ENCODE peak calls at places on chromosomes 16 and 17, in seven cellular contexts. H, D, T, A, W, C and R are unnamed samples.

GRCh38 chr17:48578616-48579560 is 738 bp upstream of the HOXB4 start:
- DNase-seq in D (peak; percentile 55), T (no peak), A (peak; percentile 51), W (no peak), C (peak; percentile 58), H (no peak), R (no peak)

GRCh38 chr16:30903596-30903995 is 7.2 kb downstream of the CTF1 start:
- DNase-seq in A (no peak), H (no peak), W (no peak), C (no peak), T (no peak), D (no peak), R (no peak)

GRCh38 chr16:85251225-85251760 is 139.0 kb upstream of the CIBAR2 start:
- DNase-seq in W (no peak), D (no peak), C (no peak), T (no peak), A (no peak), H (no peak), R (no peak)

GRCh38 chr16:28569011-28569410 is 15.3 kb downstream of the SGF29 start:
- DNase-seq in A (no peak), T (no peak), H (no peak), D (no peak), W (no peak), C (no peak), R (no peak)

GRCh38 chr16:66508914-66509496 is 40.9 kb downstream of the TK2 start:
- DNase-seq in A (no peak), D (no peak), H (no peak), W (no peak), C (no peak), T (no peak), R (no peak)

GRCh38 chr16:59463776-59464175 is 729.7 kb upstream of the GOT2 start:
- DNase-seq in W (no peak), A (no peak), H (no peak), C (no peak), D (no peak), T (no peak), R (no peak)

GRCh38 chr17:82745524-82745923 is 6.3 kb upstream of the TBCD start:
- DNase-seq in D (no peak), C (no peak), T (no peak), A (no peak), H (no peak), W (no peak), R (no peak)

GRCh38 chr17:32287804-32288511 is 22.3 kb downstream of the RHBDL3 start:
- DNase-seq in T (no peak), W (no peak), A (no peak), H (no peak), C (no peak), D (no peak), R (no peak)

GRCh38 chr16:87457724-87458423 is 35.0 kb downstream of the ZCCHC14 start:
- DNase-seq in H (no peak), C (no peak), D (no peak), T (peak; percentile 10), W (no peak), A (peak; percentile 99), R (no peak)

GRCh38 chr16:3127745-3128144 is 7.1 kb upstream of the ZNF213 start:
- DNase-seq in A (no peak), C (no peak), D (no peak), T (no peak), W (no peak), H (no peak), R (no peak)

GRCh38 chr16:23948949-23949392 is 113.2 kb downstream of the PRKCB start:
- DNase-seq in H (no peak), A (no peak), C (no peak), D (no peak), W (no peak), T (no peak), R (no peak)

GRCh38 chr17:15083225-15083624 is 181.9 kb downstream of the PMP22 start:
- DNase-seq in H (no peak), W (no peak), A (no peak), C (no peak), T (no peak), D (peak; percentile 21), R (no peak)

GRCh38 chr17:67666028-67666427 is 51.7 kb upstream of the NOL11 start:
- DNase-seq in T (no peak), D (no peak), W (no peak), H (no peak), A (no peak), C (no peak), R (no peak)

GRCh38 chr17:75109047-75109406 is 742 bp upstream of the ARMC7 start:
- DNase-seq in C (peak; percentile 28), W (no peak), H (no peak), A (no peak), D (peak; percentile 29), T (no peak), R (no peak)

GRCh38 chr17:51298508-51299371 is 38.4 kb downstream of the UTP18 start:
- DNase-seq in T (peak; percentile 18), A (peak; percentile 32), W (peak; percentile 50), C (no peak), H (no peak), D (no peak), R (peak; percentile 39)

GRCh38 chr16:61813339-61813738 is 222.9 kb downstream of the CDH8 start:
- DNase-seq in H (no peak), W (no peak), D (no peak), C (no peak), T (peak; percentile 0), A (no peak), R (no peak)

GRCh38 chr16:68749424-68749823 is 12.3 kb downstream of the CDH1 start:
- DNase-seq in T (peak; percentile 36), W (no peak), C (no peak), A (no peak), H (no peak), D (no peak), R (no peak)

GRCh38 chr16:49615606-49616005 is 240.3 kb downstream of the ZNF423 start:
- DNase-seq in T (no peak), A (no peak), D (no peak), W (no peak), C (no peak), H (no peak), R (no peak)

GRCh38 chr17:60421273-60422161 is 772 bp upstream of the CHCT1 start:
- DNase-seq in A (no peak), C (peak; percentile 87), D (peak; percentile 78), W (peak; percentile 35), H (peak; percentile 41), T (peak; percentile 82), R (peak; percentile 77)

GRCh38 chr16:6892961-6893360 is 439.7 kb upstream of the RBFOX1 start:
- DNase-seq in W (no peak), D (no peak), T (no peak), H (no peak), C (no peak), A (no peak), R (no peak)

GRCh38 chr16:3480901-3481695 is 14.2 kb downstream of the C16orf90 start:
- DNase-seq in C (no peak), H (no peak), A (peak; percentile 44), W (no peak), T (no peak), D (no peak), R (no peak)

GRCh38 chr16:29645699-29646187 is 17.3 kb upstream of the SPN start:
- DNase-seq in W (no peak), A (peak; percentile 34), D (no peak), H (no peak), T (peak; percentile 90), C (no peak), R (peak; percentile 25)